ENCODE peak calls at places on chromosomes 6 and 20, in six cellular contexts. Q is OCI-LY7; H is GM23338; Z is tibial artery; Y is CD8-positive, alpha-beta T cell; V is HepG2. G is an unnamed sample.

GRCh38 chr20:36210561-36210960 is 25.7 kb upstream of the AAR2 start:
- DNase-seq in V (no peak), H (no peak), Y (no peak), Z (no peak), Q (peak), G (no peak)

GRCh38 chr6:40164345-40164755 is 230.1 kb upstream of the MOCS1 start:
- DNase-seq in H (peak), Y (no peak), V (no peak), Z (no peak), Q (no peak), G (peak)

GRCh38 chr6:124310139-124310538 is 506.5 kb downstream of the NKAIN2 start:
- DNase-seq in Y (no peak), Q (no peak), V (no peak), H (no peak), Z (no peak), G (no peak)

GRCh38 chr20:61451009-61451408 is 198.9 kb downstream of the CDH4 start:
- DNase-seq in Q (no peak), V (no peak), Z (no peak), Y (no peak), H (no peak), G (no peak)

GRCh38 chr6:24858154-24858801 is 59.6 kb upstream of the ARMH2 start:
- DNase-seq in Z (no peak), V (no peak), Q (peak), Y (peak), H (no peak), G (no peak)

GRCh38 chr6:21264288-21264818 is 329.2 kb upstream of the SOX4 start:
- DNase-seq in Q (no peak), H (no peak), Z (no peak), V (no peak), Y (no peak), G (no peak)

GRCh38 chr6:41236276-41236675 is 8.1 kb downstream of the TREML4 start:
- DNase-seq in H (no peak), Q (no peak), Y (no peak), Z (no peak), V (no peak), G (no peak)

GRCh38 chr6:142816024-142816423 is 129.0 kb downstream of the HIVEP2 start:
- DNase-seq in V (no peak), Q (no peak), H (no peak), Y (no peak), Z (no peak), G (no peak)

GRCh38 chr6:13526718-13527668 is 39.6 kb upstream of the GFOD1 start:
- DNase-seq in H (no peak), Y (peak), Z (peak), Q (peak), V (no peak), G (peak)

GRCh38 chr6:141464490-141464889 is 668.2 kb upstream of the GJE1 start:
- DNase-seq in H (no peak), Y (no peak), Q (peak), Z (no peak), V (no peak), G (no peak)

GRCh38 chr6:22364314-22364713 is 67.5 kb upstream of the PRL start:
- DNase-seq in Q (no peak), H (no peak), V (no peak), Y (no peak), Z (no peak), G (no peak)

GRCh38 chr6:161444464-161444863 is 170.6 kb upstream of the AGPAT4 start:
- DNase-seq in V (no peak), Z (no peak), H (peak), Q (no peak), Y (no peak), G (peak)

GRCh38 chr6:15754035-15754705 is 91.3 kb upstream of the DTNBP1 start:
- DNase-seq in Y (no peak), Z (no peak), H (peak), V (no peak), Q (no peak), G (no peak)

GRCh38 chr6:111228094-111228493 is 140.8 kb downstream of the SLC16A10 start:
- DNase-seq in Y (no peak), H (no peak), Z (no peak), V (no peak), Q (no peak), G (no peak)

GRCh38 chr6:14129572-14129971 is 12.0 kb downstream of the CD83 start:
- DNase-seq in Z (peak), Q (peak), V (peak), H (peak), Y (peak), G (no peak)

GRCh38 chr20:34528921-34529297 is 12.7 kb downstream of the DYNLRB1 start:
- DNase-seq in V (no peak), Z (peak), H (no peak), Y (no peak), Q (no peak), G (no peak)

GRCh38 chr6:142666599-142667185 is 278.3 kb downstream of the HIVEP2 start:
- DNase-seq in Q (no peak), Z (no peak), V (no peak), Y (no peak), H (no peak), G (no peak)

GRCh38 chr6:158813032-158813431 is 6.1 kb downstream of the EZR start:
- DNase-seq in V (no peak), Z (no peak), H (no peak), Y (no peak), Q (no peak), G (no peak)
- H3K4me3 ChIP-seq in V (no peak), Z (no peak), H (no peak), Y (no peak), Q (peak), G (no peak)

DNA sequence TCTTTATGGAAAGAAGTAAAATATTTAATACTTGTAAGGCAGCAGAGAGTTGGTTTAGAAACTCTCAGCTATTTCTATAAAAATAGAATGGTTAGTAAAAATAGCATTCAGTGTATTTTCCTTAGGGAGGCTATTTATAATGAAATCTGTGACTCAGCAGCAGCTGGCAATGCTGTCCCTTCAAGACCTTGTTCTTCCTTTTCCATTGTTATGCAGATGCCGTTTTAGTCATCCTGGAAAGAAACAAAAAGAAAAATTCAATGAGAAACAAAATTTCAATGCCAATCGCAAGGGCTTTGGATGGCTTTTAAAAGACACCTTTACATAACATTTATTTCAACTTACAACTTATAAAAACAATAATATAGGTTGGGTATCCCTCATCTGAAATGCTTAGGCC is 17.5 kb downstream of the MPC1 start:
- DNase-seq in Z (no peak), Q (no peak), H (peak), Y (no peak), V (no peak), G (no peak)
- H3K27ac ChIP-seq in Z (peak), Q (no peak), H (peak), Y (no peak), V (no peak), G (peak)

GRCh38 chr20:235891-236290 is 8.8 kb downstream of the DEFB129 start:
- DNase-seq in V (no peak), Y (no peak), H (no peak), Q (no peak), Z (no peak), G (no peak)
- TF ChIP-seq CTCF in V (peak), Y (no peak), H (no peak), Q (peak), Z (no peak), G (no peak)

GRCh38 chr6:68040312-68040778 is 594.7 kb upstream of the ADGRB3 start:
- DNase-seq in V (no peak), Y (no peak), H (peak), Z (no peak), Q (no peak), G (no peak)

GRCh38 chr6:68042339-68043121 is 592.6 kb upstream of the ADGRB3 start:
- DNase-seq in Z (no peak), V (no peak), Q (no peak), Y (no peak), H (no peak), G (no peak)

GRCh38 chr6:68038815-68039408 is 596.2 kb upstream of the ADGRB3 start:
- DNase-seq in Z (no peak), V (no peak), H (peak), Q (no peak), Y (no peak), G (no peak)

GRCh38 chr6:68040780-68041179 is 594.3 kb upstream of the ADGRB3 start:
- DNase-seq in Z (no peak), H (no peak), V (no peak), Y (no peak), Q (no peak), G (no peak)

GRCh38 chr6:68039641-68040311 is 595.3 kb upstream of the ADGRB3 start:
- DNase-seq in H (peak), Q (no peak), Y (no peak), V (no peak), Z (no peak), G (no peak)
- H3K4me3 ChIP-seq in H (peak), Q (no peak), Y (no peak), V (no peak), Z (no peak), G (no peak)

DNA sequence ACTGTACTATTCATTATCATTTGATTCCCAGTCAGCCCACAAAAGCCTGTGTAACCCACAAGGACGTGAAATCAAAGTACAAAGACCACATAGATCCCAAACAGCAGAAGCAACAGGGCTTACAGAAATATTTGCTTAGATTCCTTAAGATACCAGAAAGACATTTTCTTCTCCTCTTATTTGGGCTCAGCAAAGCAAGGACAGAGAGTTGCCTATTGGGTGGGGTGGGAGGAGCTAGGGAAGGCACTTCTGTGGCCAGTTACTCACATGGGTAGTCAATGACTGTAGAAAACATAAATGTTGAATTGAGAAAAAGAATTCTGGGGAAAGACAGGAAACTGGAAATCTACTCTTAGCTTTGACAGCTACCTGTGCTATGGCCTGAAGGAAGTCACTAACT is 19.8 kb downstream of the PDE7B start:
- DNase-seq in V (no peak), Q (no peak), H (no peak), Z (no peak), Y (no peak), G (no peak)
- H3K27ac ChIP-seq in V (no peak), Q (no peak), H (no peak), Z (no peak), Y (no peak), G (no peak)

GRCh38 chr6:85017352-85017751 is 253.0 kb upstream of the TBX18 start:
- DNase-seq in Y (no peak), V (no peak), H (no peak), Z (no peak), Q (no peak), G (no peak)

DNA sequence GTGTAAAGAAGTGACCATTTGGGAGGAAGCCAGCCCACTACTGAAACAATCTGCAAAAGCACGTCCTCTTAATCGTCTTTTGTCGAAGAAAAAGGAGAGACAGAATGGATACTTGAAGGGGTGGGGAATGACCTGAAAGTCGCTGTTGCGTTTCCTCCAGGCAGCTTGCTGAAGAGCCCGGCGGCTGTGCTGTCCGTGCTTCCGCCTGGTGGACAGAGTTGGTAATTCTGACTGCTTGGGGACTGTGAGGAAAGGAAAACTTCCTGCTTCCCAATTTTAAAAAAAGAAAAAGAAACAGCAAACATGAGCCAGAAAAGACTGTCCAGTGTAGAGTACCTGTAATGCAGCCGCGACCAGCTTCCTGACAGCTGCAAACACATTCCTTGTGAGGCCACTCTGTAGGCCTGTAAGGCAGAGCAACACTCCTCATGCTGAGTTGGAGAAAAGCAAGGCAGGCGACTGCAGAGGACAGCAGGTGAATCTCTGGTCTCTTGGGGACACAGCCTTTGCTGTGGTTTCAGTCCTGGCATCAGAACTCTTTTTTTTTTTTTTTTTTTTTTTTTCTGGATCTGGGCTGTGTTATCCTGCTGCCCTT is 251.1 kb upstream of the TBX18 start:
- DNase-seq in Z (peak), Q (no peak), Y (no peak), H (peak), V (peak), G (peak)
- TF ChIP-seq CTCF in Z (peak), Q (peak), Y (no peak), H (peak), V (peak), G (peak)

DNA sequence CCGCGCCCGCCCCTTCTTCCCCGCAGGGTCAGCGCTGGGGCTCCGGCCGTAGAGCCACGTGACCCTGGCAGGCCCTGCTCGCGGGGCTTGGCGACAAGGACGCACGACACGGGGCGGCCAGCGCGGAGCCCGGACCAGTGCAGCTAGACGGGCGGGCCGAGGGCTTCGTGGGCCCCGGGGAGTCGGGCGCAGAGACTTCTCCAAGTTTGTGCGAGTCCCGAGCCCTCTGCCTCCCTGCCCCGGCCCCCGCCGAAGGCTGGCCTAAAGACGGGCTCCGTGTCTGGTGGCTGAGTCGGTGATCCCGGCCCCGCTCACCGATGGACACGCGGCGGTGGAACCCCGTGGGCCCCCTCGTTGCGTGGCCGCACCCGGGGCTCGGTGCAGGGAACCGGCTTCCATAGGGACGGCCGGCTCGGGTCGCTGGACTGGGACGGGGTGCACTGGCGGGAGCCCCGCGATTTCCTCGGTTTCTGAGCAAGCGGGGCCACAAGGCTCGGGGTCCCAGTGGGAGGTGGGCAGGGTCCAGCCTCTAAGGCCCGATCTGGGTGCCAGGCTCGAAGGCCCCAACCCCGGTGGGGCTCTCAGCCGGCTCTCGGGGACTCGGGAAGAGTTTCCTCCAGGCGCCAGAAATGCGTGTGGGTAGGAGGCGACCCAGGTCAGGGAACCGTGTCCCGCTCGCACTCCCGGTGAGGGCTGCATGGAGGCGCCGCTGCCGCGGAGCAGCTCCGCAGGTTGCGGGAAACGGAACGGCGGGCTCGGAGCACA is 461 bp upstream of the GATA5 start:
- DNase-seq in Q (no peak), Y (no peak), V (no peak), Z (no peak), H (peak), G (no peak)
- H3K4me3 ChIP-seq in Q (no peak), Y (no peak), V (peak), Z (peak), H (peak), G (peak)

GRCh38 chr20:13817342-13817741 is 32.5 kb downstream of the NDUFAF5 start:
- DNase-seq in V (no peak), Z (no peak), Y (no peak), Q (no peak), H (no peak), G (no peak)
- H3K27ac ChIP-seq in V (no peak), Z (no peak), Y (no peak), Q (no peak), H (no peak), G (peak)